ENCODE peak calls at places on chromosomes 16 and 17, in six cellular contexts. V, G, K, C, H and S are unnamed samples.

GRCh38 chr16:20799599-20799998 is 6.7 kb downstream of the ERI2 start:
- DNase-seq in H (no peak), G (peak; percentile 7), C (no peak), V (no peak), K (peak; percentile 63), S (peak; percentile 44)

GRCh38 chr17:37273419-37274051 is 102.2 kb upstream of the C17orf78 start:
- DNase-seq in K (no peak), G (peak; percentile 99), H (peak; percentile 24), V (no peak), C (no peak), S (peak; percentile 84)

GRCh38 chr17:72145972-72146755 is 25.3 kb downstream of the SOX9 start:
- DNase-seq in G (no peak), C (no peak), K (no peak), V (no peak), H (no peak), S (peak; percentile 60)

GRCh38 chr16:58016841-58017446 is 8.6 kb upstream of the MMP15 start:
- DNase-seq in K (no peak), H (no peak), C (no peak), G (no peak), V (no peak), S (no peak)

GRCh38 chr17:14471052-14471451 is 170.2 kb downstream of the HS3ST3B1 start:
- DNase-seq in H (no peak), C (no peak), K (peak; percentile 58), G (peak; percentile 97), V (no peak), S (peak; percentile 94)

GRCh38 chr17:5526821-5527598 is 40.6 kb downstream of the MIS12 start:
- DNase-seq in H (no peak), G (peak; percentile 99), C (no peak), K (peak; percentile 76), V (peak; percentile 32), S (peak; percentile 98)

GRCh38 chr17:81322271-81323082 is 27.4 kb upstream of the SLC38A10 start:
- DNase-seq in V (no peak), C (no peak), H (no peak), G (no peak), K (no peak), S (no peak)

GRCh38 chr17:38559025-38559879 is 46.5 kb downstream of the SRCIN1 start:
- DNase-seq in K (peak; percentile 86), H (peak; percentile 100), G (peak; percentile 13), C (peak; percentile 89), V (peak; percentile 72), S (peak; percentile 38)

GRCh38 chr17:12618557-12618956 is 47.1 kb upstream of the MYOCD start:
- DNase-seq in C (no peak), V (no peak), G (peak; percentile 72), K (no peak), H (no peak), S (peak; percentile 96)

GRCh38 chr16:2426941-2427361 is 2.3 kb upstream of the CCNF start:
- DNase-seq in C (no peak), G (no peak), K (peak; percentile 53), V (no peak), H (no peak), S (no peak)

GRCh38 chr16:2422123-2422867 is 7.0 kb upstream of the CCNF start:
- DNase-seq in H (no peak), C (no peak), K (peak; percentile 93), V (no peak), G (no peak), S (no peak)

GRCh38 chr16:2425825-2426430 is 3.3 kb upstream of the CCNF start:
- DNase-seq in V (no peak), C (no peak), G (no peak), H (no peak), K (no peak), S (no peak)

GRCh38 chr16:2425008-2425518 is 4.2 kb upstream of the CCNF start:
- DNase-seq in H (no peak), C (no peak), K (no peak), V (no peak), G (no peak), S (no peak)

DNA sequence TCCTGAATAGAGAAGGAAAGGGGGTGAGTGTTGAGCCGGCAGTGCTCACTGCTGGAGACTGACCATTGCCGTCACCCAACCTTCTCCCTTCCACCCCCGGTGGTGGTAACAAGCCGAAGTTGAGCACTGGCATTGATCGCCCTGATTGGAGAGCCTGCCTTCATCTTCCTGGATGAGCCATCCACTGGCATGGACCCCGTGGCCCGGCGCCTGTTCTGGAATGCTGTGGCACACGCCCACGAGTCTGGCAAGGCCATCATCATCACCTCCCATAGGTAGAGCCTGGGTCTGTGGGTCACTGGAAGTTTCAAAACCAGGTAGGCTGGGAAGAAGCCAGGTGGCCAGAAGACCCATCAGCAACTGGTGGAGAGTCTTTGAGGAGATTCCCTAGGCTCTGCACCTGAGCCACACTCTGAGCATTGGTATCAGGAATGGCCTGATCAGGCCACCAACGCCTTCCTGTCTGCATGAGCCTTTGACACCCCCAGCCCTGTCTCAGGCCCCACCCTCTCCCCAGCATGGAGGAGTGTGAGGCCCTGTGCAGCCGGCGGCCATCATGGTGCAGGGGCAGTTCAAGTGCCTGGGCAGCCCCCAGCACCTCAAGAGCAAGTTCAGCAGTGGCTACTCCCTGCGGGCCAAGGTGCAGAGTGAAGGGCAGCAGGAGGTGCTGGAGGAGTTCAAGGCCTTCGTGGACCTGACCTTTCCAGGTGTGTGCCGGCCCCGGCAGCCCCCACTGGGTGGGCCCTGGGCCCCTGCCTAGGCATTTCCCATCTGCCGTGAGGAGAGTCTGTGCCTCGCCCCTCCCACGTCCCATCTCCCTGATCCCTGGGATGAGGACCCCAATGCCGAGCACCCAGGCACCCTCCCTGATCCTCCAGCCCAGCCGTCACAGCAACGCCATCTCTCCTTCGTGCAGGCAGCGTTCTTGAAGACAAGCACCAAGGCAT is 4.9 kb upstream of the CCNF start:
- DNase-seq in H (no peak), V (no peak), K (no peak), C (no peak), G (no peak), S (no peak)
- H3K4me2 ChIP-seq in H (no peak overlapping the region), V (no peak overlapping the region), K (no peak overlapping the region), C (no peak overlapping the region), G (no peak overlapping the region), S (no peak overlapping the region)

GRCh38 chr16:85380905-85381737 is 232.0 kb upstream of the GSE1 start:
- DNase-seq in C (no peak), V (no peak), G (no peak), K (no peak), H (no peak), S (no peak)
- H4K91ac ChIP-seq in C (no peak overlapping the region), V (no peak overlapping the region), G (peak overlapping the region; percentile 90), K (peak overlapping the region; percentile 29), H (no peak overlapping the region), S (peak overlapping the region; percentile 60)

GRCh38 chr17:16927641-16928321 is 44.1 kb downstream of the TNFRSF13B start:
- DNase-seq in V (no peak), C (no peak), K (no peak), G (no peak), H (peak; percentile 28), S (no peak)
- H3K4me2 ChIP-seq in V (no peak overlapping the region), C (no peak overlapping the region), K (no peak overlapping the region), G (no peak overlapping the region), H (no peak overlapping the region), S (no peak overlapping the region)

DNA sequence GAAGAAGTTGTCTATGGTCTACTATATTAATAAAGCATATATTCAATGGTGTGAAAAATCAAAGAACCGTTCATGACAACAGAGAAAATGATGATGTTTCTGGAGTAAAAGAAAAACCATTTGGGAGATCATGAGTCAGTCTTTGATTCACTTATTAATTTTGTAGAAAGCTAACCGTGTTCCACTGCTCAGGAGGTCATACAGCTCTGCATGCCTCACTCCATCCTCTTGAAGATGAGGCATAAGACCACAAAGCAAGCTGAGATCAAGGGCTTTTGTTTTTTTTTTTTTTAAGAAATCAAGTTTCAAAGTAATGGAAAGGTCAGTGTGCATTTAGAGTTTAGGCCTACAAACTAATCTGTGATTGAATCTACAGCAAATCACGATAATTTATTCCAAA is 206.4 kb downstream of the CEP112 start:
- DNase-seq in V (no peak), H (no peak), C (no peak), G (no peak), K (no peak), S (peak; percentile 20)
- H4K91ac ChIP-seq in V (no peak overlapping the region), H (no peak overlapping the region), C (no peak overlapping the region), G (no peak overlapping the region), K (no peak overlapping the region), S (no peak overlapping the region)

GRCh38 chr17:824372-824771 is 42.2 kb downstream of the MRM3 start:
- DNase-seq in H (no peak), K (no peak), G (no peak), C (no peak), V (no peak), S (no peak)
- H3K4me2 ChIP-seq in H (no peak overlapping the region), K (no peak overlapping the region), G (no peak overlapping the region), C (no peak overlapping the region), V (no peak overlapping the region), S (no peak overlapping the region)

GRCh38 chr17:42340691-42341127 is 47.5 kb downstream of the STAT3 start:
- DNase-seq in K (no peak), V (no peak), G (no peak), C (no peak), H (no peak), S (no peak)

GRCh38 chr17:42337442-42337841 is 49.1 kb downstream of the STAT5A start:
- DNase-seq in H (no peak), K (peak; percentile 90), G (peak; percentile 95), V (no peak), C (no peak), S (peak; percentile 81)

GRCh38 chr17:42341568-42341967 is 46.7 kb downstream of the STAT3 start:
- DNase-seq in K (no peak), V (no peak), H (no peak), C (no peak), G (no peak), S (no peak)

GRCh38 chr17:42342242-42343008 is 45.8 kb downstream of the STAT3 start:
- DNase-seq in H (no peak), G (peak; percentile 81), V (no peak), K (no peak), C (no peak), S (peak; percentile 71)

GRCh38 chr17:42339221-42339620 is 49.0 kb downstream of the STAT3 start:
- DNase-seq in V (no peak), G (no peak), H (no peak), C (no peak), K (no peak), S (no peak)
- H4K91ac ChIP-seq in V (no peak overlapping the region), G (no peak overlapping the region), H (no peak overlapping the region), C (no peak overlapping the region), K (no peak overlapping the region), S (no peak overlapping the region)

DNA sequence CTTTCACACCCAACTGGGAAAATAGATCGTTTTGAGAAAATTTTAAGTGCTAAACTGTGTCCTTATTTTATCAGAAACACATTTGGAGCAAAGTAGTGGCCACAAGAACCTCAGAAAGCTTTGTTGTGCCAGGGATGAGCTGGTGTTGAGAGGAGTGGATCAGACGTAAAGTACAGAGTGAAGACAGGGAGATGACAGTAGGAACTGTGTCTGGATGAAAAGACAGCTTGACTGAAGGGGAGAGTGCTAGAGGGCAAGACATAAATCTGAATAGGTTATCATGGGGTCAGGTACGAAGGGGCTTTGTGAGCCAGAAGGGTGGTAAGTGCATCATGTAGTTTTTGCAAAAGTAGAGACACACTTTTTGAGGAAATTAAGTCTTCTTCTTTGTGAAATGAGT is 39.3 kb upstream of the CARMIL2 start:
- DNase-seq in K (no peak), V (no peak), C (no peak), G (no peak), H (no peak), S (no peak)
- H3K4me2 ChIP-seq in K (no peak overlapping the region), V (no peak overlapping the region), C (no peak overlapping the region), G (no peak overlapping the region), H (no peak overlapping the region), S (no peak overlapping the region)